ENCODE peak calls at places on chromosome 20, in eight cellular contexts. B is BE2C, T is thoracic aorta, L is esophagus muscularis mucosa, Z is iPS DF 6.9, A is mucosa of descending colon, F is upper lobe of left lung, S is heart left ventricle. M is an unnamed sample. For H3K4me1, the result is how much of the 10 kb centered on the place peaks cover.

GRCh38 chr20:8073024-8073832 is 53.7 kb upstream of the TMX4 start:
- DNase-seq in L (no peak), B (no peak), T (no peak), A (no peak), S (no peak), F (no peak), Z (no peak), M (no peak)

GRCh38 chr20:23203951-23204730 is 118.0 kb upstream of the CD93 start:
- DNase-seq in F (no peak), S (no peak), Z (no peak), A (no peak), T (no peak), L (peak), B (no peak), M (no peak)

GRCh38 chr20:20295621-20296498 is 72.0 kb upstream of the INSM1 start:
- DNase-seq in B (no peak), L (peak), Z (no peak), S (no peak), T (no peak), A (no peak), F (no peak), M (no peak)

GRCh38 chr20:36859700-36860330 is 16.1 kb upstream of the TLDC2 start:
- DNase-seq in L (no peak), Z (no peak), A (no peak), B (no peak), F (no peak), S (no peak), T (no peak), M (no peak)

GRCh38 chr20:20205862-20206236 is 153.5 kb downstream of the CFAP61 start:
- DNase-seq in B (no peak), T (no peak), L (no peak), A (no peak), F (no peak), Z (no peak), S (no peak), M (no peak)

GRCh38 chr20:63404129-63405085 is 43.3 kb upstream of the CHRNA4 start:
- DNase-seq in A (no peak), B (no peak), T (no peak), L (no peak), Z (no peak), F (peak), S (no peak), M (no peak)

GRCh38 chr20:12700701-12701100 is 308.1 kb upstream of the SPTLC3 start:
- DNase-seq in S (no peak), L (no peak), A (no peak), B (no peak), T (no peak), F (no peak), Z (no peak), M (no peak)

GRCh38 chr20:63858393-63859165 is 2.7 kb upstream of the ABHD16B start:
- DNase-seq in B (peak), F (peak), L (no peak), Z (no peak), S (peak), T (no peak), A (no peak), M (no peak)

GRCh38 chr20:16391003-16391402 is 182.2 kb downstream of the KIF16B start:
- DNase-seq in S (no peak), L (no peak), Z (no peak), F (no peak), B (no peak), A (no peak), T (no peak), M (no peak)

GRCh38 chr20:35344354-35344837 is 52.2 kb upstream of the FAM83C start:
- DNase-seq in A (peak), B (peak), F (no peak), T (no peak), S (peak), Z (no peak), L (no peak), M (no peak)

GRCh38 chr20:44496976-44497375 is 21.3 kb downstream of the TTPAL start:
- DNase-seq in S (no peak), B (no peak), Z (no peak), L (no peak), T (no peak), F (no peak), A (no peak), M (no peak)

GRCh38 chr20:33828912-33829560 is 17.9 kb downstream of the CHMP4B start:
- DNase-seq in F (no peak), Z (no peak), B (no peak), S (no peak), T (no peak), A (no peak), L (no peak), M (no peak)

GRCh38 chr20:53786071-53786444 is 192.4 kb upstream of the ZNF217 start:
- DNase-seq in B (no peak), A (no peak), S (no peak), F (no peak), L (no peak), Z (no peak), T (no peak), M (peak)

GRCh38 chr20:45779011-45779915 is 12.4 kb downstream of the WFDC3 start:
- DNase-seq in F (peak), T (peak), Z (no peak), A (peak), L (peak), B (no peak), S (peak), M (no peak)

GRCh38 chr20:14264869-14265268 is 72.5 kb downstream of the FLRT3 start:
- DNase-seq in S (no peak), L (no peak), T (no peak), B (no peak), F (no peak), A (no peak), Z (peak), M (no peak)

GRCh38 chr20:56928007-56928406 is 298.9 kb downstream of the TFAP2C start:
- DNase-seq in F (no peak), B (no peak), T (no peak), Z (no peak), S (no peak), A (no peak), L (no peak), M (no peak)
- H3K4me1 ChIP-seq in F (under half), B (under half), T (under half), Z (under half), S (under half), A (under half), L (under half), M (under half)

GRCh38 chr20:31708839-31709534 is 13.7 kb downstream of the BCL2L1 start:
- DNase-seq in Z (no peak), L (no peak), B (no peak), S (no peak), T (no peak), F (peak), A (no peak), M (no peak)
- H3K4me1 ChIP-seq in Z (under half), L (half or more), B (under half), S (half or more), T (half or more), F (half or more), A (half or more), M (under half)

GRCh38 chr20:50405235-50405914 is 104.8 kb upstream of the PTPN1 start:
- DNase-seq in Z (no peak), F (no peak), S (no peak), B (no peak), T (no peak), A (no peak), L (no peak), M (no peak)
- H3K4me1 ChIP-seq in Z (under half), F (under half), S (under half), B (under half), T (half or more), A (under half), L (under half), M (under half)

GRCh38 chr20:48750376-48750775 is 77.4 kb downstream of the PREX1 start:
- DNase-seq in A (no peak), S (no peak), F (no peak), L (no peak), Z (no peak), T (no peak), B (no peak), M (no peak)

GRCh38 chr20:48752963-48753362 is 74.8 kb downstream of the PREX1 start:
- DNase-seq in A (no peak), Z (no peak), B (no peak), F (no peak), S (no peak), T (no peak), L (no peak), M (no peak)

GRCh38 chr20:48750941-48751620 is 76.7 kb downstream of the PREX1 start:
- DNase-seq in Z (peak), T (no peak), S (peak), L (no peak), F (peak), B (no peak), A (peak), M (peak)

GRCh38 chr20:48751871-48752270 is 75.9 kb downstream of the PREX1 start:
- DNase-seq in B (no peak), T (no peak), L (no peak), Z (no peak), F (no peak), S (no peak), A (no peak), M (no peak)

GRCh38 chr20:48754269-48754668 is 73.5 kb downstream of the PREX1 start:
- DNase-seq in S (no peak), T (no peak), B (no peak), F (no peak), Z (no peak), A (no peak), L (no peak), M (no peak)
- H3K4me1 ChIP-seq in S (under half), T (under half), B (under half), F (under half), Z (under half), A (under half), L (under half), M (under half)